ENCODE peak calls at places on chromosomes 5 and 9, in eight cellular contexts. W, Q, U, T, D, Z, C and G are unnamed samples. For H3K4me1 and H3K9me3, the result is how much of the 10 kb centered on the place peaks cover.

GRCh38 chr9:78143281-78144007 is 92.4 kb upstream of the CEP78 start:
- DNase-seq in W (no peak), Q (no peak), U (peak), T (no peak), D (no peak), Z (no peak), C (no peak), G (no peak)

GRCh38 chr9:127936347-127936852 is 1.3 kb downstream of the DPM2 start:
- DNase-seq in W (no peak), Q (no peak), U (no peak), T (no peak), D (no peak), Z (no peak), C (no peak), G (no peak)

GRCh38 chr9:87148391-87149237 is 201.3 kb upstream of the GAS1 start:
- DNase-seq in W (peak), Q (peak), U (peak), T (peak), D (no peak), Z (no peak), C (peak), G (peak)

GRCh38 chr9:128705051-128705965 is 3.0 kb downstream of the PKN3 start:
- DNase-seq in W (peak), Q (peak), U (no peak), T (no peak), D (no peak), Z (no peak), C (no peak), G (no peak)

GRCh38 chr5:83471405-83472212 is at the start of gene VCAN:
- DNase-seq in W (peak), Q (peak), U (peak), T (peak), D (no peak), Z (peak), C (peak), G (peak)

GRCh38 chr9:87876708-87877107 is 6.0 kb upstream of the SPATA31E1 start:
- DNase-seq in W (peak), Q (no peak), U (no peak), T (no peak), D (peak), Z (no peak), C (no peak), G (no peak)

GRCh38 chr9:133374612-133375115 is 1.2 kb downstream of the SURF4 start:
- DNase-seq in W (no peak), Q (no peak), U (no peak), T (peak), D (no peak), Z (no peak), C (no peak), G (no peak)

GRCh38 chr5:103428923-103429322 is 133.7 kb downstream of the NUDT12 start:
- DNase-seq in W (no peak), Q (no peak), U (no peak), T (no peak), D (no peak), Z (no peak), C (no peak), G (no peak)

GRCh38 chr9:22416692-22417060 is 29.9 kb upstream of the DMRTA1 start:
- DNase-seq in W (no peak), Q (no peak), U (no peak), T (peak), D (no peak), Z (no peak), C (no peak), G (no peak)

GRCh38 chr5:107670927-107671741 is at the start of gene EFNA5:
- DNase-seq in W (peak), Q (peak), U (no peak), T (peak), D (no peak), Z (peak), C (peak), G (peak)

GRCh38 chr9:87663556-87663955 is 62.4 kb upstream of the CTSL start:
- DNase-seq in W (no peak), Q (no peak), U (no peak), T (no peak), D (no peak), Z (no peak), C (no peak), G (no peak)

GRCh38 chr5:171336486-171337206 is 27.6 kb downstream of the TLX3 start:
- DNase-seq in W (peak), Q (no peak), U (no peak), T (peak), D (no peak), Z (peak), C (no peak), G (peak)

GRCh38 chr5:53256746-53257145 is 147.2 kb upstream of the MOCS2 start:
- DNase-seq in W (no peak), Q (no peak), U (no peak), T (peak), D (no peak), Z (no peak), C (no peak), G (peak)

GRCh38 chr9:75889977-75890540 is 414 bp upstream of the PCSK5 start:
- DNase-seq in W (no peak), Q (no peak), U (no peak), T (peak), D (no peak), Z (peak), C (peak), G (peak)

GRCh38 chr9:83199240-83199639 is 136.3 kb upstream of the RASEF start:
- DNase-seq in W (no peak), Q (no peak), U (peak), T (peak), D (no peak), Z (peak), C (peak), G (peak)

GRCh38 chr9:129572052-129572425 is 48.9 kb downstream of the C9orf50 start:
- DNase-seq in W (no peak), Q (no peak), U (no peak), T (no peak), D (no peak), Z (no peak), C (no peak), G (no peak)

GRCh38 chr5:73180561-73180960 is 7.6 kb downstream of the TMEM174 start:
- DNase-seq in W (no peak), Q (no peak), U (no peak), T (no peak), D (no peak), Z (no peak), C (no peak), G (no peak)

GRCh38 chr9:121972501-121972981 is 120.6 kb downstream of the TTLL11 start:
- DNase-seq in W (no peak), Q (peak), U (no peak), T (peak), D (no peak), Z (no peak), C (no peak), G (no peak)

GRCh38 chr9:112048924-112049785 is 125.9 kb downstream of the SUSD1 start:
- DNase-seq in W (no peak), Q (no peak), U (no peak), T (no peak), D (no peak), Z (no peak), C (no peak), G (no peak)

GRCh38 chr5:132823481-132824050 is 6.9 kb downstream of the SHROOM1 start:
- DNase-seq in W (no peak), Q (no peak), U (no peak), T (no peak), D (no peak), Z (no peak), C (no peak), G (no peak)

GRCh38 chr5:38420691-38421395 is 135.6 kb downstream of the LIFR start:
- DNase-seq in W (no peak), Q (no peak), U (peak), T (peak), D (no peak), Z (peak), C (peak), G (peak)

GRCh38 chr5:33166522-33166921 is 274.2 kb upstream of the TARS1 start:
- DNase-seq in W (no peak), Q (no peak), U (no peak), T (no peak), D (no peak), Z (no peak), C (no peak), G (no peak)

GRCh38 chr5:64166201-64166959 is 737 bp downstream of the RNF180 start:
- DNase-seq in W (peak), Q (no peak), U (peak), T (no peak), D (no peak), Z (peak), C (no peak), G (no peak)

GRCh38 chr5:171907731-171908343 is 98.6 kb downstream of the FBXW11 start:
- DNase-seq in W (no peak), Q (no peak), U (peak), T (peak), D (peak), Z (peak), C (peak), G (peak)

GRCh38 chr9:121671612-121672155 is 20.2 kb downstream of the DAB2IP start:
- DNase-seq in W (no peak), Q (no peak), U (no peak), T (no peak), D (no peak), Z (no peak), C (no peak), G (no peak)

GRCh38 chr9:71748280-71748743 is 20.0 kb downstream of the CEMIP2 start:
- DNase-seq in W (no peak), Q (no peak), U (no peak), T (peak), D (no peak), Z (no peak), C (no peak), G (no peak)

GRCh38 chr5:72878854-72879253 is 62.4 kb downstream of the TNPO1 start:
- DNase-seq in W (no peak), Q (no peak), U (no peak), T (no peak), D (no peak), Z (no peak), C (no peak), G (no peak)

GRCh38 chr5:134549714-134550113 is 24.2 kb downstream of the JADE2 start:
- DNase-seq in W (no peak), Q (no peak), U (no peak), T (peak), D (no peak), Z (no peak), C (no peak), G (no peak)

GRCh38 chr5:84603557-84604185 is 219.0 kb upstream of the EDIL3 start:
- DNase-seq in W (no peak), Q (no peak), U (no peak), T (peak), D (no peak), Z (no peak), C (no peak), G (no peak)

GRCh38 chr5:1784197-1785050 is 15.2 kb downstream of the MRPL36 start:
- DNase-seq in W (peak), Q (peak), U (no peak), T (no peak), D (no peak), Z (no peak), C (no peak), G (no peak)

GRCh38 chr9:26221295-26221694 is 543.1 kb upstream of the TUSC1 start:
- DNase-seq in W (no peak), Q (no peak), U (no peak), T (no peak), D (no peak), Z (no peak), C (no peak), G (no peak)

GRCh38 chr5:72293495-72294055 is 26.5 kb downstream of the MRPS27 start:
- DNase-seq in W (no peak), Q (no peak), U (no peak), T (no peak), D (no peak), Z (no peak), C (no peak), G (no peak)

GRCh38 chr9:129259373-129259772 is 81.3 kb upstream of the IER5L start:
- DNase-seq in W (peak), Q (peak), U (no peak), T (no peak), D (no peak), Z (no peak), C (no peak), G (no peak)

GRCh38 chr9:112145886-112146285 is 29.2 kb downstream of the SUSD1 start:
- DNase-seq in W (no peak), Q (no peak), U (no peak), T (peak), D (no peak), Z (no peak), C (no peak), G (peak)

DNA sequence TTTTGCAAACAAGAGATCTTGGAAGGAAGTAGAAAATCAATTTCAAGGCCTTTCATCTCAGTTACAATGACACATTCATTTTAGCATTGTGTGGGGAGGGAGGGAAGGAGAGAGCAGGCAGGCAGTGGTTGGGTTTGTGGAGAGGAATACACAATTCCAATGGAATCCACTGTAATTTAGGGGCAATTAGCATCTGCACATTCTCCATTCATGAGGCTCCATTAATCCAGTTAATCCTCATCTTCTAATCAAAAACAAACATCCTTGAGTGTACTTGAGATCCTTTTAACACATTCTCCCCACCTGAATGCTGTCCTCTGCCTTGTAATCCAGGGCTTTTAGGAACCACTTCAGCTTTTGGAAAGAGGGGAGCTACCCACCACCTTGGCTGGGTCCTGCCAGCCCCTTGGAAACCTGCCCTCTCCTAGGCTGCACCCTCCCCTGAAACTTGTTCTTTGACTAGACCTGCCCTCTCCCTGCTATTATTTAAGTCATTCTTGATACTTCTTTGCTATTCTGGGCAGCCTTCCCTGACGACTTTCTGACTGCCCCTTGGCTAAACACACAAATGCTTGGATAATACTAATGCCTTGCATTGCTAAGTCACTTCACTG is 271.2 kb downstream of the SLIT3 start:
- DNase-seq in W (no peak), Q (no peak), U (no peak), T (no peak), D (no peak), Z (no peak), C (no peak), G (no peak)
- H3K4me1 ChIP-seq in W (under half), Q (under half), U (under half), T (under half), D (under half), Z (under half), C (under half), G (under half)

GRCh38 chr5:174309131-174309845 is 263.8 kb downstream of the NSG2 start:
- DNase-seq in W (no peak), Q (peak), U (no peak), T (no peak), D (peak), Z (no peak), C (no peak), G (no peak)

GRCh38 chr5:174310243-174310642 is 264.7 kb downstream of the NSG2 start:
- DNase-seq in W (no peak), Q (peak), U (no peak), T (no peak), D (peak), Z (no peak), C (no peak), G (no peak)

GRCh38 chr5:174307031-174307408 is 261.5 kb downstream of the NSG2 start:
- DNase-seq in W (no peak), Q (peak), U (no peak), T (no peak), D (no peak), Z (no peak), C (peak), G (no peak)

GRCh38 chr5:174306345-174307030 is 261.0 kb downstream of the NSG2 start:
- DNase-seq in W (no peak), Q (no peak), U (no peak), T (no peak), D (no peak), Z (no peak), C (no peak), G (no peak)

GRCh38 chr5:174307656-174308271 is 262.3 kb downstream of the NSG2 start:
- DNase-seq in W (no peak), Q (peak), U (no peak), T (no peak), D (no peak), Z (no peak), C (no peak), G (no peak)
- H3K9me3 ChIP-seq in W (under half), Q (under half), U (under half), T (under half), D (under half), Z (under half), C (under half), G (under half)

DNA sequence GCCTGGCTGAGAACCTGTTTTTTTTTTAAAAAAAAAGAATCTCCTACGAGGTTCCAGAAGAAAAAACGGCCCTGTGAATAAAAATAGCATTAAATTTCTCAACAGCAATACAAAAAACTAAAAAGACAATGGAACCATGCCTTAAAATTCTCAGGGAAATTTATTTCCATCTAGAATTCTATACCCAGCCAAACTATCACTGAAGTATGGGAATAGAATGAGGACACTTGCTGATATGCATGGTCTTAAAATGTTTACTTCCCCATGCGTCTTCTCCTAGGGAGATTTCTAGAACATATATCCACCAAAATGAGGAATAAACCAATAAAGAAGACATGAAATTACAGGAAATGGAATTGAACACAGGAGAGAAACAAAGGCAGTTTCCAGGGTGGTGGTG is 16.5 kb upstream of the NSMF start:
- DNase-seq in W (no peak), Q (no peak), U (no peak), T (no peak), D (no peak), Z (no peak), C (no peak), G (no peak)
- H3K4me1 ChIP-seq in W (under half), Q (under half), U (under half), T (under half), D (under half), Z (under half), C (under half), G (under half)

DNA sequence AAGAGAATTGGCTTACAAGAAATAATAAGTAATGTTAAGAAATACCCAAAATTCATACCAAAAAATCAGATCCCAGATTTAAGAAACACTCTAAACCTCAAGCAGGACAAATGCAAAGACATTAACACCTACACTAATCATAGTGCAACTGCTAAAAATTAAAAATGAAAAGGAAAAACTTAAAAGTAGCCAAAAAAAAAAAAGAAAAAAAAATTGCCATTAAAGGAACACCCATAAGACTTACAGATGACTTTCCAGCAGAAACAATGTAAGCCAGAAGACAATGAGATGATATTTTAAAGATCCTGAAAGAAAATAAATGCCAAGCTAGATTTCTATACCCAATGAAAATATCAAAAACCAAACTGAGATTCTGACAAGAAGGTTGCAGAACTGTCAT is 101.5 kb downstream of the DENND1A start:
- DNase-seq in W (no peak), Q (no peak), U (no peak), T (no peak), D (no peak), Z (no peak), C (peak), G (no peak)
- H3K9me3 ChIP-seq in W (under half), Q (under half), U (under half), T (under half), D (under half), Z (under half), C (under half), G (under half)

GRCh38 chr9:125909497-125909896 is 162.3 kb downstream of the PBX3 start:
- DNase-seq in W (no peak), Q (no peak), U (no peak), T (no peak), D (no peak), Z (no peak), C (no peak), G (no peak)
- H3K4me1 ChIP-seq in W (under half), Q (under half), U (under half), T (under half), D (under half), Z (under half), C (under half), G (under half)

DNA sequence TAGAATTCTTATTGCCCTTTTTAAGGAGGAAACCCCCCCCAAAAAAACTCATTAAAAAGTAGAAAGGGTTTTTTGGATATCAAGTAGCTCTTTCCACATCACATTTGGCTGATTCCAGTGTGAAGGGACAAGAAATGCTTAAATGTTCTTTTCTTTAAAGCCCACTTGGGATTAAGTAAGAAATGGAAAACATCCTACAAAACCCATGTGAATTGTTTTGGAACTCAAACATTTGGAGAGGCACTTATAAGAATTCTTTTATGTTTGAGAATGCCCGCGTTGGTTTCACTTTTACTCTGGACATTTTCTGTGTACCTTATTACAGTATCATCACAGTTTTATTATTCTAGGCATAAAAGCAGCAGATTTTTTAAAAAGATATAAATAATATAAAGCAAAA is 301.1 kb upstream of the ACTBL2 start:
- DNase-seq in W (no peak), Q (no peak), U (no peak), T (no peak), D (no peak), Z (no peak), C (no peak), G (no peak)
- H3K9me3 ChIP-seq in W (under half), Q (under half), U (under half), T (under half), D (under half), Z (under half), C (under half), G (under half)